ENCODE peak calls at places on chromosomes 7 and 10, in six cellular contexts. P, O, T, I, Q and U are unnamed samples.

GRCh38 chr10:13909911-13910617 is 323.3 kb downstream of the PRPF18 start:
- DNase-seq in Q (no peak), O (no peak), P (no peak), T (no peak), I (no peak), U (no peak)

GRCh38 chr10:78416031-78416800 is 382.6 kb downstream of the RPS24 start:
- DNase-seq in P (peak), O (no peak), T (no peak), I (no peak), Q (no peak), U (no peak)

GRCh38 chr7:11427686-11428273 is 404.2 kb downstream of the THSD7A start:
- DNase-seq in T (peak), P (peak), Q (no peak), O (no peak), I (no peak), U (peak)

GRCh38 chr7:81736088-81736487 is 33.8 kb downstream of the HGF start:
- DNase-seq in O (no peak), P (peak), T (no peak), I (no peak), Q (no peak), U (no peak)

GRCh38 chr7:155163696-155164095 is 93.6 kb downstream of the HTR5A start:
- DNase-seq in T (no peak), O (no peak), P (no peak), Q (no peak), I (no peak), U (no peak)

GRCh38 chr7:63057265-63057664 is 941.4 kb upstream of the ZNF722 start:
- DNase-seq in I (no peak), P (no peak), T (no peak), Q (no peak), O (no peak), U (no peak)

GRCh38 chr7:16178069-16178468 is 243.3 kb downstream of the CRPPA start:
- DNase-seq in T (peak), I (no peak), Q (no peak), O (no peak), P (no peak), U (no peak)

GRCh38 chr10:102645388-102645740 is 1.1 kb downstream of the TRIM8 start:
- DNase-seq in P (peak), O (peak), Q (peak), I (peak), T (peak), U (no peak)

GRCh38 chr10:14779053-14779649 is 4.5 kb upstream of the FAM107B start:
- DNase-seq in I (no peak), Q (peak), T (no peak), P (no peak), O (no peak), U (no peak)

GRCh38 chr10:50326757-50327701 is 75.7 kb upstream of the ASAH2 start:
- DNase-seq in Q (no peak), O (no peak), T (no peak), P (peak), I (no peak), U (no peak)

GRCh38 chr10:114413398-114413797 is 9.1 kb upstream of the AFAP1L2 start:
- DNase-seq in Q (peak), P (peak), O (no peak), I (no peak), T (no peak), U (no peak)

GRCh38 chr7:100875356-100875751 is 451 bp downstream of the SRRT start:
- DNase-seq in P (peak), T (no peak), O (no peak), I (no peak), Q (no peak), U (no peak)

GRCh38 chr10:90222372-90222771 is 521.0 kb downstream of the KIF20B start:
- DNase-seq in P (peak), T (no peak), O (no peak), I (no peak), Q (no peak), U (no peak)

GRCh38 chr7:379456-380225 is 89.7 kb downstream of the FOXL3 start:
- DNase-seq in Q (no peak), T (no peak), O (no peak), P (peak), I (peak), U (no peak)

GRCh38 chr7:22173884-22174573 is 182.9 kb downstream of the RAPGEF5 start:
- DNase-seq in T (no peak), P (peak), I (no peak), Q (no peak), O (no peak), U (no peak)

GRCh38 chr7:155810607-155811559 is 1.4 kb downstream of the SHH start:
- DNase-seq in O (no peak), T (no peak), Q (no peak), I (peak), P (no peak), U (no peak)

GRCh38 chr7:158039270-158039669 is 548.4 kb downstream of the PTPRN2 start:
- DNase-seq in P (no peak), O (no peak), Q (no peak), T (no peak), I (no peak), U (no peak)

GRCh38 chr10:65194131-65194530 is 1672.9 kb downstream of the REEP3 start:
- DNase-seq in T (no peak), I (no peak), P (no peak), O (peak), Q (no peak), U (no peak)

GRCh38 chr10:103582331-103583123 is 89.0 kb downstream of the NEURL1 start:
- DNase-seq in Q (no peak), I (no peak), O (no peak), T (no peak), P (no peak), U (no peak)

GRCh38 chr10:31278279-31278941 is 40.6 kb upstream of the ZEB1 start:
- DNase-seq in P (no peak), I (no peak), O (no peak), Q (no peak), T (no peak), U (no peak)

GRCh38 chr7:141074162-141074989 is 512 bp downstream of the TMEM178B start:
- DNase-seq in P (peak), T (peak), Q (no peak), O (peak), I (no peak), U (peak)

GRCh38 chr7:55147101-55147500 is 128.3 kb downstream of the EGFR start:
- DNase-seq in T (no peak), Q (no peak), I (no peak), O (no peak), P (no peak), U (no peak)

GRCh38 chr10:33093362-33093761 is 135.3 kb upstream of the ITGB1 start:
- DNase-seq in O (no peak), I (no peak), T (no peak), P (no peak), Q (no peak), U (no peak)